ENCODE peak calls at places on chromosomes 4 and X, in five cellular contexts. P is endothelial cell of umbilical vein, I is endodermal cell, R is heart right ventricle, B is IMR-90. J is an unnamed sample. For H3K36me3, the result is how much of the 10 kb centered on the place peaks cover.

GRCh38 chr4:30720656-30721352 is 635 bp downstream of the PCDH7 start:
- DNase-seq in P (peak), I (no peak), R (peak), B (peak), J (no peak)

GRCh38 chr4:69882150-69882549 is 22.2 kb upstream of the SULT1E1 start:
- DNase-seq in P (no peak), I (no peak), R (no peak), B (no peak), J (no peak)

GRCh38 chr4:4860803-4861591 is 1.5 kb downstream of the MSX1 start:
- DNase-seq in P (peak), I (peak), R (peak), B (peak), J (no peak)

GRCh38 chr4:16289872-16290554 is 63.7 kb upstream of the TAPT1 start:
- DNase-seq in P (peak), I (no peak), R (no peak), B (peak), J (peak)

GRCh38 chr4:3226467-3226866 is 22.5 kb upstream of the MSANTD1 start:
- DNase-seq in P (no peak), I (no peak), R (no peak), B (no peak), J (no peak)

GRCh38 chrX:139823806-139824205 is 109.0 kb downstream of the ATP11C start:
- DNase-seq in P (no peak), I (no peak), R (no peak), B (peak), J (peak)

GRCh38 chr4:26252349-26252748 is 68.5 kb upstream of the RBPJ start:
- DNase-seq in P (no peak), I (no peak), R (no peak), B (no peak), J (no peak)

GRCh38 chr4:26930964-26931363 is 70.3 kb downstream of the STIM2 start:
- DNase-seq in P (no peak), I (no peak), R (no peak), B (no peak), J (no peak)

GRCh38 chr4:83223781-83224180 is 60.8 kb downstream of the COQ2 start:
- DNase-seq in P (no peak), I (no peak), R (no peak), B (no peak), J (no peak)

GRCh38 chr4:86872135-86872534 is 20.1 kb downstream of the C4orf36 start:
- DNase-seq in P (no peak), I (no peak), R (no peak), B (no peak), J (peak)

GRCh38 chr4:76767983-76768382 is 130.0 kb downstream of the SOWAHB start:
- DNase-seq in P (no peak), I (no peak), R (no peak), B (peak), J (no peak)

GRCh38 chrX:41481264-41482109 is 34.3 kb downstream of the NYX start:
- DNase-seq in P (peak), I (peak), R (no peak), B (no peak), J (peak)

GRCh38 chrX:17741123-17741511 is 3.8 kb downstream of the SCML1 start:
- DNase-seq in P (no peak), I (no peak), R (no peak), B (no peak), J (no peak)

GRCh38 chr4:168564024-168564423 is 67.2 kb downstream of the PALLD start:
- DNase-seq in P (no peak), I (no peak), R (no peak), B (no peak), J (no peak)

GRCh38 chrX:9786839-9787635 is 808 bp downstream of the SHROOM2 start:
- DNase-seq in P (peak), I (peak), R (no peak), B (no peak), J (peak)

GRCh38 chrX:40297949-40298539 is 200.3 kb upstream of the BCOR start:
- DNase-seq in P (no peak), I (no peak), R (no peak), B (no peak), J (no peak)

GRCh38 chrX:17291141-17291900 is 83.7 kb upstream of the NHS start:
- DNase-seq in P (no peak), I (no peak), R (no peak), B (no peak), J (peak)

GRCh38 chr4:32789026-32789608 is 2068.9 kb downstream of the PCDH7 start:
- DNase-seq in P (no peak), I (no peak), R (no peak), B (no peak), J (peak)

GRCh38 chr4:72295966-72296557 is 264.3 kb downstream of the NPFFR2 start:
- DNase-seq in P (peak), I (no peak), R (no peak), B (peak), J (peak)

GRCh38 chr4:24533364-24533763 is 51.0 kb downstream of the DHX15 start:
- DNase-seq in P (no peak), I (no peak), R (no peak), B (peak), J (no peak)

GRCh38 chr4:118824141-118824540 is 11.8 kb downstream of the SEC24D start:
- DNase-seq in P (no peak), I (no peak), R (no peak), B (no peak), J (no peak)

GRCh38 chrX:47706575-47706974 is 47.6 kb upstream of the UXT start:
- DNase-seq in P (no peak), I (no peak), R (no peak), B (peak), J (peak)

GRCh38 chr4:53644607-53645006 is 53.3 kb upstream of the LNX1 start:
- DNase-seq in P (no peak), I (no peak), R (no peak), B (no peak), J (peak)

GRCh38 chr4:98474408-98474844 is 184.0 kb downstream of the TSPAN5 start:
- DNase-seq in P (no peak), I (no peak), R (no peak), B (peak), J (peak)

GRCh38 chr4:57044996-57045395 is 65.2 kb downstream of the IGFBP7 start:
- DNase-seq in P (no peak), I (no peak), R (no peak), B (peak), J (no peak)

GRCh38 chrX:1443496-1444075 is 9.1 kb downstream of the ASMTL start:
- DNase-seq in P (no peak), I (peak), R (no peak), B (no peak), J (no peak)

GRCh38 chr4:141350122-141350904 is 129.6 kb downstream of the ZNF330 start:
- DNase-seq in P (peak), I (no peak), R (no peak), B (peak), J (peak)

GRCh38 chr4:3389186-3389878 is 52.4 kb upstream of the HGFAC start:
- DNase-seq in P (no peak), I (no peak), R (peak), B (no peak), J (no peak)

GRCh38 chr4:145523117-145523516 is 41.5 kb downstream of the SMAD1 start:
- DNase-seq in P (no peak), I (no peak), R (no peak), B (peak), J (peak)

GRCh38 chr4:68163754-68164153 is 34.1 kb upstream of the TMPRSS11F start:
- DNase-seq in P (no peak), I (no peak), R (no peak), B (no peak), J (no peak)

GRCh38 chr4:11596989-11597388 is 168.3 kb upstream of the HS3ST1 start:
- DNase-seq in P (no peak), I (no peak), R (no peak), B (no peak), J (peak)

GRCh38 chr4:56674984-56675383 is 6.1 kb downstream of the HOPX start:
- DNase-seq in P (peak), I (no peak), R (no peak), B (no peak), J (no peak)

GRCh38 chr4:1023241-1023640 is 11.8 kb downstream of the FGFRL1 start:
- DNase-seq in P (no peak), I (no peak), R (no peak), B (no peak), J (no peak)

GRCh38 chr4:183906736-183907651 is 1.9 kb downstream of the STOX2 start:
- DNase-seq in P (no peak), I (peak), R (peak), B (no peak), J (no peak)

GRCh38 chrX:134406230-134406794 is 53.7 kb upstream of the HPRT1 start:
- DNase-seq in P (peak), I (no peak), R (no peak), B (no peak), J (no peak)
- H3K4me3 ChIP-seq in P (no peak), I (no peak), R (no peak), B (no peak), J (no peak)

DNA sequence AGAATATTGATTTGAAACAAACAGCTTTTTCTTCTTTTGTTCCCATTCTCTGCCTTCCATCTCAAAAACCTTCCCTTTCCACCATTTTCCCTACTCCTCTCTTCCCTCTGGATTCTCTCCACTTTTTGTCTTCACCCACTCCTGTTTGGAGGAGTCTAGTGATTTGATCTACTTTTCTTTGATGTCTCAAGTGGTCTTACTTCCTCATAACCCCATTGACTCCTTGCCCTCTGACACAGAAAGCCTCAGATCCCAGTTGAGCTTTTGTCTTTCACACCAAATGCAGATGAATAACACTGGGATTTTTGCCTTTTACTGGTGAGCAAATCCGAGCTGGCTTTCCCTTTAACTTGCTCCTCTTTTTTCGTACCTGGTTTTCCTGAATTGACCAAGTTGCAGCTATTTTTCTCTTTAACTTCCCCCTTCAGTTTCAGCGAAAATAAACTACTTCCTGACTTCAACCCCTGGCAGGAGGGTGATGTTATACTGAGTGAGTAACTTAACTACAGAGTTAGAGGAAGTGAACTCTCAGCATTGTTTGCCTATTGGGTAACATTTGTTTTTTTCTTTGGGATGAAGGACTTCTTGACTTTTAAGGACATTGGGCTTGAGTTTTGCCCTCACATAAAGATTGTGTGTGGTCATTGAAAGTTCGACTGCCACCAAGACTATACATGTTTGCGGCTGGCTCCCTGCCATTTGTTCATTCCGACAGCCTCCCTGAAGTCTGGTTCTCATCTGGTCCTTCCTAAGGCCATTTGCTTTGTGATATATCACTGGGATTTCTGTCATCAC is 392.8 kb upstream of the NR3C2 start:
- DNase-seq in P (peak), I (no peak), R (no peak), B (peak), J (peak)
- H3K36me3 ChIP-seq in P (under half), I (under half), R (under half), B (under half), J (under half)

GRCh38 chrX:53294024-53294648 is 12.8 kb upstream of the IQSEC2 start:
- DNase-seq in P (peak), I (no peak), R (no peak), B (peak), J (no peak)
- TF ChIP-seq CTCF in P (no peak), I (peak), R (peak), B (peak), J (no peak)

DNA sequence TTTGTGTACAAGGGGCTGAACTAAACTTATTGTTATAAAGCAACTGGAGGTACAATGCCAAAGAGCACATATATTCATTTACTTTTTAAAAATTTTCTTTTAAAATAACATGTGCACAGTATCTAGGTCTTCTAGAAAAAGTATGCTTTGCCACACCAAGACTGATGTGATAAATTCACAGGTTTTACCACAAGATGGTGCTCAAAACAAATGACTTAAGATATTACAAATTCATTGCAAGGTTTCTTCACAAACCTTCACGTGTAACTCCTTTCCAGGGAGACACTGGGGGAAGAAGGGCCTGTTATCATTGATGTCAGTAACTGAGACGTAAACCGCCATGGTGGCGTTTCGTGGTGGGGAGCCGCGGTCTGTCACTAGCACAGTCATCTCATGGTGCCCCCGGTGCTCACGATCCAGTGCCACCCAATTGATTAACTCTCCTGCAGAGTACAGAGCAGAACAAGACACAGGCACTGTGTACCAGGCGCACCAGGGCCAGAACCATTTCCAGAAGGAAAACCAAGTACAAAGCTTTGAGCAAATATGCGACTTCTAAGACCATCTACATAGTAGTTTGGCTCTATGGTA is 162.2 kb downstream of the DCHS2 start:
- DNase-seq in P (no peak), I (peak), R (no peak), B (peak), J (peak)
- H3K4me3 ChIP-seq in P (no peak), I (no peak), R (no peak), B (no peak), J (no peak)

DNA sequence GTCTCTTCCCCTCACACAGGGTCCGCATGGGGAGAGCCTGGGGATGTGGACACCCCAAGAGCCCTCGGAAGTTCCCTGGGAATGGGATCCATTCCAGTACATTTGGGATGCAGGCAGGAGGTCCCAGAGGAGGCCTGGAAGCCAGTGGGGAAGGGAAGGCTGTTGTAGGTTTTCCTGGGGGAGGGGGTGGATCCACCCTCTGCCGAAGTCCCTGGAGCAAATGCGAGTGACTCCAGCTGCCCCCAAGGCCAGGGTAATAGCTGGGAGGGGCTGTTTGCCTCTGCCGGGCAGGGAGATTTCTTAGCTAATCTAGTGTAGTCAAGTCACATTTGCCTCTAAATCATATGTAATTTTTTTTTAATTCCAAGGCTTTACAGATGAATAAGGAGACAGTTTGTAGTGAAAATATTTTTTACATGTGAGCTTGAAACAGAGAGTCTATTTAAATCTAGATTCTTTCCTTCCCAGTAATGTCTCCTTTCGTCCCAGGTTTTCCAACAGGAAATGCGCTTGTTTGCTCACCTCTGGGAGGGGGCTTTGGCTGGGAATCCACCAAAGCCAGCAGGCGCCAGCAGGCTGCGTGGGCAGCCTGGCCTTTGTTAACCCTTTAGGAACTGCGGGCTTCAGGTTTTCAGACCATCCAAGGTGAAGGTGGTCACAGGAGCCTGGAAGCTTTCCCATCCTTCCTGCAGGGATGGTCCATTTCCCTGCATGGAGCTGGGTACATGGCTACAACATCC is 26.8 kb downstream of the SH3TC1 start:
- DNase-seq in P (no peak), I (peak), R (no peak), B (no peak), J (no peak)
- H3K36me3 ChIP-seq in P (under half), I (under half), R (under half), B (under half), J (under half)

GRCh38 chrX:50081282-50081955 is 119.4 kb downstream of the AKAP4 start:
- DNase-seq in P (peak), I (peak), R (peak), B (peak), J (peak)
- TF ChIP-seq CTCF in P (peak), I (peak), R (peak), B (peak), J (peak)

GRCh38 chrX:19303216-19303880 is 40.4 kb upstream of the PDHA1 start:
- DNase-seq in P (no peak), I (no peak), R (no peak), B (peak), J (peak)
- H3K4me3 ChIP-seq in P (no peak), I (no peak), R (no peak), B (no peak), J (no peak)

GRCh38 chr4:74205046-74205445 is 47.1 kb downstream of the MTHFD2L start:
- DNase-seq in P (no peak), I (no peak), R (no peak), B (no peak), J (no peak)
- H3K36me3 ChIP-seq in P (under half), I (under half), R (under half), B (under half), J (under half)

GRCh38 chr4:13126976-13127910 is 356.9 kb downstream of the RAB28 start:
- DNase-seq in P (no peak), I (no peak), R (no peak), B (no peak), J (no peak)
- TF ChIP-seq CTCF in P (no peak), I (no peak), R (no peak), B (no peak), J (no peak)

DNA sequence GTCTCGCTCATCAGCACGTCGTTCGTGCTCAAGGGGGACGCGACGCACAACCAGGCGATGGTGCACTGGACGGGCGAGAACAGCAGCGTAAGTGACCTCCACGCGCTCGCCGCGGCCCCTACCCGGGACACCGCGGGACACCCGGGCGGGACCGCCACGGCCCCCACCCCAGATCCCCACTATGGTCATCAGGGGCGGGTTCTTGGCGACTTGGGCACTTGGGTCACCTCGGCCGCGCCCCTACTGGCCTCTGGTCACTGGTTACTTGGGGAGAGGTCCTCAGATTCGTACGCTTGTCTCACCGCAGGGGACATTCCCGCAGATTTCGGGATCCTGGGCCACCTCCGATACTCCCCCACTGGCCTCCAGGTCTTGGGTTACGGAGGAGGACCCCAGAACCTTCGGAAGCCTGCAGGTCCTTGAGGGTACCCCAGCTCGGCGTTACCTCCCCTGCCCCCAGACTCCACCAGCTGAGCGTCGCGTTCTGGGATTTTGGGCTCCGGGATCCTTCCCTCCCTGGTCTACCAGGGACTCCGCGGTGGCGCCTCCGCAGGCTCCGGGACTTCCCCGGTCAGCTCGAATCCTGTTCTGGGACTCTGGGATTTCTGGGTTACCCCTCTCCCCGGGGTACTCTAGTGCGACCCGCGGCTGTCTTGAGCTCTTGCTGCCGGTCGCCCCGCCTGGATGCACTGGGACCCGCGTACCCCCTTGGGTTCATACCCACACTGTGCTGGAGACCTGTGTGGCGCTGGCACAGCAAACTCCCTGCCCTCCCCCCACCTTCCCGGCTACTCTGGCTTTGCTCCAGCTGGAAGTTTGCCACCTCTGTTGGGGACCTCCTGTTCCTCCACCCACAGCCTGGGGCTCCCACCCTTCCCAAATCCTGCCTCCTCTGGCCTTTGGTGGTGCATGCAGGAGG is 961 bp downstream of the SORCS2 start:
- DNase-seq in P (no peak), I (peak), R (no peak), B (no peak), J (no peak)
- H3K4me3 ChIP-seq in P (no peak), I (peak), R (peak), B (peak), J (peak)